ENCODE peak calls at places on chromosomes 13 and 19, in five cellular contexts. O is uterus; W is HFFc6; M is CD8-positive, alpha-beta T cell; S is thoracic aorta. R is an unnamed sample.

GRCh38 chr19:30132312-30133075 is 190.5 kb downstream of the URI1 start:
- DNase-seq in M (no peak), W (no peak), O (no peak), S (no peak), R (no peak)

GRCh38 chr19:11479470-11480080 is 1.3 kb downstream of the ELAVL3 start:
- DNase-seq in S (no peak), M (no peak), W (no peak), O (no peak), R (no peak)

GRCh38 chr13:24688901-24689300 is 8.7 kb downstream of the ATP12A start:
- DNase-seq in W (no peak), M (no peak), S (no peak), O (no peak), R (no peak)

GRCh38 chr13:112143753-112144615 is 77.0 kb downstream of the SOX1 start:
- DNase-seq in M (no peak), S (no peak), O (no peak), W (no peak), R (peak)

GRCh38 chr13:45807520-45808099 is 43.9 kb downstream of the SIAH3 start:
- DNase-seq in W (peak), M (no peak), O (no peak), S (no peak), R (no peak)

GRCh38 chr19:10918359-10918758 is 10.1 kb downstream of the YIPF2 start:
- DNase-seq in O (no peak), W (no peak), M (no peak), S (no peak), R (no peak)

GRCh38 chr19:49570997-49571676 is 9.2 kb downstream of the NOSIP start:
- DNase-seq in S (no peak), O (no peak), W (no peak), M (no peak), R (no peak)

GRCh38 chr19:32814046-32814445 is 55.5 kb downstream of the SLC7A9 start:
- DNase-seq in O (no peak), M (no peak), W (no peak), S (no peak), R (no peak)

GRCh38 chr19:18205180-18205915 is 1.5 kb upstream of the RAB3A start:
- DNase-seq in M (peak), O (peak), W (peak), S (peak), R (peak)

GRCh38 chr13:31067416-31068118 is 94.1 kb downstream of the HSPH1 start:
- DNase-seq in S (no peak), O (peak), M (no peak), W (peak), R (no peak)

GRCh38 chr19:18063463-18063862 is 23.3 kb downstream of the IL12RB1 start:
- DNase-seq in M (no peak), O (no peak), W (no peak), S (no peak), R (no peak)

GRCh38 chr13:109192306-109192705 is 562.9 kb downstream of the MYO16 start:
- DNase-seq in O (no peak), W (no peak), M (no peak), S (no peak), R (no peak)

GRCh38 chr13:108508263-108508662 is 121.1 kb upstream of the MYO16 start:
- DNase-seq in O (no peak), W (no peak), M (no peak), S (no peak), R (no peak)

GRCh38 chr13:34964558-34964957 is 22.5 kb downstream of the NBEA start:
- DNase-seq in W (no peak), O (no peak), M (no peak), S (no peak), R (no peak)

GRCh38 chr13:32595306-32595705 is 9.1 kb downstream of the PDS5B start:
- DNase-seq in M (no peak), O (no peak), S (no peak), W (no peak), R (no peak)

GRCh38 chr13:27797228-27797624 is 4.9 kb downstream of the GSX1 start:
- DNase-seq in M (no peak), W (peak), O (no peak), S (no peak), R (no peak)

GRCh38 chr19:5335101-5335500 is 5.5 kb downstream of the PTPRS start:
- DNase-seq in W (no peak), O (no peak), S (no peak), M (no peak), R (no peak)

GRCh38 chr13:114115191-114115671 is 17.2 kb downstream of the RASA3 start:
- DNase-seq in W (peak), S (no peak), O (peak), M (peak), R (peak)
- TF ChIP-seq CTCF in W (peak), S (no peak), O (no peak), M (no peak), R (no peak)

GRCh38 chr13:98482476-98483444 is 94.1 kb downstream of the STK24 start:
- DNase-seq in O (no peak), S (no peak), W (no peak), M (no peak), R (peak)
- TF ChIP-seq CTCF in O (no peak), S (no peak), W (peak), M (no peak), R (no peak)

DNA sequence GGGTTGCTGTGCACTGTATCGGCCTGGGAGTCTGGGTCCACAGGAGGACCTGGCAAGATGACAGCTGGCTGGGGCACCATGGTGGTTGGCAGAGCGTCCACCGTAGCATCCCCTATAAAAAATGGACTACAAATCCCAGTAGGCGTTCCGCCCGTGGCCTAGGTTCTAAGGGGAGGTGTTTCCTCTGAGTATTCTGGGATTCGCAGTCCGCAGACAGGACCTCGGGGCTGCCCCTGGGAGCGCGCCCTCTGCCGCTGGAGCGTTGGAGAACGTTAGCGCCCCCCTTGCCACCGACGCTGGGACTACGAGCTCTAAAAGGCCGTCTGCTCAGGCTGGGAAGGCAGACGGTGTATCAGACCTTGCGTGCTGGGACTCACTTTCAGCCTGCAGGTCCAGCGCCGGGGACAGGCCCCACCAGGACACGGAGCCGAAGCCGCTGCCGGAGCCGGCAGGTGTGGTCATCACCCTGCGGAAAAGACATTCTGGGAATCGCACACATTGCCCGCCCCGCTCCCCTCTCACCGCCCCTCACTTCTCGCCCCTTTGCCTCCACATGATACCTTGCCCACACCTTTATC is 372 bp downstream of the DNAAF3 start:
- DNase-seq in W (peak), S (no peak), M (peak), O (peak), R (no peak)
- TF ChIP-seq CTCF in W (peak), S (no peak), M (no peak), O (peak), R (no peak)

GRCh38 chr13:48641404-48641803 is 12.3 kb upstream of the CYSLTR2 start:
- DNase-seq in W (no peak), O (no peak), M (no peak), S (no peak), R (no peak)

GRCh38 chr13:48644141-48644540 is 9.6 kb upstream of the CYSLTR2 start:
- DNase-seq in S (no peak), O (no peak), W (no peak), M (no peak), R (no peak)

GRCh38 chr13:48644951-48645350 is 8.8 kb upstream of the CYSLTR2 start:
- DNase-seq in W (no peak), O (no peak), S (no peak), M (no peak), R (no peak)

GRCh38 chr13:48642061-48642460 is 11.7 kb upstream of the CYSLTR2 start:
- DNase-seq in W (no peak), S (no peak), O (no peak), M (no peak), R (no peak)

DNA sequence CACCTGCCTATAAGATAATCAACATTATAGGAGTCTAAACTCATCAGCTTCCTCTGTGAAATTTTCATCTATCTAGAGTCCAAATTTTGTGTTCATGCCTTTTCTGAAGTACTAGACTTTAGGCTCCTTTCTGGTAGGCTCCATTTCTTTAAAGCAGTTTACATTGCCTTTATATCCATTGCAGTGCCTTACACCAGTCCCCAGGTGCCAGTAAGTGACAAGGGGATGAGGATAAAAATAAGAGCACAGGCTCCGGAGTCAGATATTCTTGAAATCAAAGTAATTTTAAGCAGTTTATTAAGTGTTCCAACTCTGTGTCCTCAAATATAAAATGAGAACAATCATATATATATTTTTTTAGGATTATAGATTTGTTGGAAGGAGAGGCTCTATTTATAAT is 10.6 kb upstream of the CYSLTR2 start:
- DNase-seq in M (no peak), S (no peak), O (no peak), W (no peak), R (no peak)
- TF ChIP-seq CTCF in M (peak), S (no peak), O (no peak), W (no peak), R (no peak)

GRCh38 chr13:51260154-51260553 is 38.0 kb downstream of the FAM124A start:
- DNase-seq in M (no peak), O (no peak), S (no peak), W (no peak), R (no peak)

GRCh38 chr13:51255556-51255955 is 33.4 kb downstream of the FAM124A start:
- DNase-seq in M (no peak), S (no peak), W (no peak), O (no peak), R (no peak)

GRCh38 chr13:51259359-51259645 is 37.1 kb downstream of the FAM124A start:
- DNase-seq in O (no peak), M (no peak), W (no peak), S (no peak), R (no peak)

GRCh38 chr13:51258612-51259358 is 36.6 kb downstream of the FAM124A start:
- DNase-seq in M (no peak), S (no peak), W (no peak), O (no peak), R (no peak)

GRCh38 chr13:51257187-51257586 is 35.0 kb downstream of the FAM124A start:
- DNase-seq in W (no peak), O (no peak), S (no peak), M (no peak), R (no peak)
- TF ChIP-seq CTCF in W (no peak), O (no peak), S (no peak), M (no peak), R (no peak)

GRCh38 chr13:38099751-38100150 is 230.2 kb upstream of the TRPC4 start:
- DNase-seq in W (no peak), S (no peak), M (no peak), O (no peak), R (no peak)

DNA sequence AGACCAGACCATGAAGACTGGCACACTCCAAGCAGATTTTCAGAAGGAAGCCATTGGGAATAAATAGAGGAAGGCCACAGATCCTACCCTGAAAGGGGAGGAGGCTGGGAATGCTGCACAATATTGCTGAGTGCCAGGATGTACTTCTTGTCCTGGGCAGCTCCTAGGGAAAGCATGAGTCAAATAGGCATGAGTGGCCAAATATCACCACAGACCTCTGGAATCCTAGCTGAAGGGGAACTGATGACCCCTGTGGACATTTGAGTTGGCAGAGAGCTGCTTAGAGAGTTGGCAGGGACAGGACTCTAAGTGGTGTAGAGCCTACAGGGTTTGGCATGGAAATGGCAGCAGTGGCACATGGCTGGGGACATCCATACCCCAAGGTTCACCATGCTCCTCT is 234.3 kb upstream of the TRPC4 start:
- DNase-seq in S (no peak), O (no peak), M (no peak), W (no peak), R (no peak)
- TF ChIP-seq CTCF in S (no peak), O (no peak), M (no peak), W (no peak), R (no peak)